ENCODE peak calls at places on chromosomes 3 and 15, in nine cellular contexts. W, U, B, C, J, F, R, N and V are unnamed samples.

GRCh38 chr3:159565313-159565712 is 423.3 kb upstream of the IL12A start:
- DNase-seq in N (no peak), U (no peak), F (no peak), W (no peak), B (no peak), C (no peak), J (no peak), R (no peak), V (no peak)

GRCh38 chr3:194256040-194256945 is 94.8 kb downstream of the CPN2 start:
- DNase-seq in B (peak; percentile 35), R (no peak), W (no peak), U (no peak), F (no peak), N (no peak), C (no peak), J (no peak), V (no peak)

GRCh38 chr3:197337214-197337613 is 38.8 kb upstream of the DLG1 start:
- DNase-seq in U (no peak), B (no peak), J (no peak), N (no peak), R (no peak), C (no peak), F (no peak), W (no peak), V (no peak)

GRCh38 chr3:75101329-75102147 is 487.1 kb upstream of the CNTN3 start:
- DNase-seq in N (no peak), W (no peak), J (no peak), B (peak; percentile 28), U (no peak), C (no peak), R (no peak), F (no peak), V (no peak)

GRCh38 chr3:25045291-25045690 is 382.8 kb upstream of the RARB start:
- DNase-seq in N (no peak), J (no peak), F (no peak), B (peak; percentile 12), C (no peak), R (no peak), U (no peak), W (no peak), V (no peak)

GRCh38 chr3:65751123-65751700 is 287.5 kb downstream of the MAGI1 start:
- DNase-seq in F (peak; percentile 4), R (peak; percentile 72), J (no peak), U (peak; percentile 19), N (no peak), C (peak; percentile 72), B (peak; percentile 28), W (no peak), V (peak; percentile 16)

GRCh38 chr3:149536429-149536828 is 61.9 kb downstream of the TM4SF4 start:
- DNase-seq in C (peak; percentile 62), N (peak; percentile 67), B (peak; percentile 55), W (no peak), J (no peak), F (peak; percentile 68), R (peak; percentile 46), U (peak; percentile 69), V (no peak)

GRCh38 chr15:67158367-67158766 is 93.0 kb downstream of the SMAD3 start:
- DNase-seq in F (no peak), B (no peak), J (no peak), N (no peak), U (no peak), R (no peak), C (no peak), W (no peak), V (no peak)

GRCh38 chr3:33385423-33385822 is 54.8 kb downstream of the UBP1 start:
- DNase-seq in N (peak; percentile 4), W (no peak), F (no peak), J (no peak), C (no peak), B (no peak), U (no peak), R (no peak), V (no peak)

GRCh38 chr15:34182942-34183341 is 27.0 kb downstream of the KATNBL1 start:
- DNase-seq in C (no peak), J (no peak), N (no peak), R (no peak), W (no peak), U (peak; percentile 41), B (peak; percentile 43), F (no peak), V (no peak)

GRCh38 chr3:156371683-156372082 is 183.2 kb downstream of the SSR3 start:
- DNase-seq in N (no peak), W (no peak), R (peak; percentile 21), C (no peak), J (no peak), B (no peak), U (no peak), F (no peak), V (no peak)

GRCh38 chr3:171430530-171430929 is 29.7 kb downstream of the TNIK start:
- DNase-seq in J (no peak), U (no peak), W (no peak), F (no peak), C (no peak), N (no peak), B (no peak), R (no peak), V (no peak)